ENCODE peak calls at places on chromosomes 2 and 18, in four cellular contexts. O is K562, A is HepG2, N is GM12878. V is an unnamed sample.
A peak's percentile ranks its signal among the peaks of the same experiment; 100 is the strongest.

GRCh38 chr2:120778244-120778643 is 42.6 kb downstream of the GLI2 start:
- DNase-seq in N (no peak), O (no peak), A (no peak), V (no peak)

GRCh38 chr18:657998-658946 is 819 bp downstream of the TYMS start:
- DNase-seq in N (peak; percentile 57), A (peak; percentile 92), O (peak; percentile 91), V (peak; percentile 90)

GRCh38 chr18:64876833-64877232 is 727.9 kb upstream of the LINC00305 start:
- DNase-seq in A (no peak), N (no peak), O (no peak), V (no peak)

GRCh38 chr2:233758849-233759248 is 1.2 kb upstream of the UGT1A1 start:
- DNase-seq in O (no peak), N (no peak), A (no peak), V (no peak)

GRCh38 chr2:170715062-170715931 is at the start of gene SP5:
- DNase-seq in N (no peak), A (peak; percentile 100), O (peak; percentile 93), V (peak; percentile 66)

GRCh38 chr2:181444654-181445053 is 12.5 kb upstream of the ITGA4 start:
- DNase-seq in N (no peak), O (no peak), A (no peak), V (no peak)

GRCh38 chr18:58699551-58699950 is 28.3 kb downstream of the MALT1 start:
- DNase-seq in O (no peak), A (no peak), N (no peak), V (no peak)

GRCh38 chr2:210399440-210400041 is 77.0 kb downstream of the LANCL1 start:
- DNase-seq in O (no peak), A (peak; percentile 19), N (no peak), V (no peak)

GRCh38 chr2:194486316-194486715 is 1170.7 kb upstream of the SLC39A10 start:
- DNase-seq in N (no peak), A (no peak), O (no peak), V (no peak)

GRCh38 chr18:5841518-5841917 is 53.8 kb downstream of the TMEM200C start:
- DNase-seq in A (no peak), O (no peak), N (no peak), V (no peak)

GRCh38 chr2:134136702-134137101 is 117.2 kb upstream of the MGAT5 start:
- DNase-seq in A (no peak), N (no peak), O (no peak), V (no peak)

GRCh38 chr2:98134601-98135000 is 47.6 kb downstream of the VWA3B start:
- DNase-seq in O (no peak), N (no peak), A (no peak), V (no peak)

GRCh38 chr2:156385242-156385641 is 50.9 kb upstream of the GPD2 start:
- DNase-seq in A (no peak), O (peak; percentile 32), N (no peak), V (no peak)

GRCh38 chr2:28161466-28161865 is 231.2 kb upstream of the FOSL2 start:
- DNase-seq in N (no peak), A (no peak), O (no peak), V (no peak)

GRCh38 chr2:98175811-98176210 is 88.8 kb downstream of the VWA3B start:
- DNase-seq in O (no peak), A (no peak), N (no peak), V (peak; percentile 50)

GRCh38 chr2:195575021-195575420 is 82.0 kb upstream of the SLC39A10 start:
- DNase-seq in A (no peak), O (no peak), N (no peak), V (no peak)

GRCh38 chr2:6828299-6828584 is 37.5 kb downstream of the CMPK2 start:
- DNase-seq in O (no peak), A (peak; percentile 26), N (no peak), V (no peak)

GRCh38 chr2:136246086-136246669 is 128.2 kb upstream of the CXCR4 start:
- DNase-seq in N (peak; percentile 60), A (peak; percentile 16), O (no peak), V (peak; percentile 42)

GRCh38 chr2:151178187-151178586 is 83.5 kb downstream of the RBM43 start:
- DNase-seq in A (no peak), N (no peak), O (no peak), V (no peak)

GRCh38 chr18:47749195-47749973 is 181.1 kb downstream of the SMAD2 start:
- DNase-seq in A (peak; percentile 27), O (peak; percentile 76), N (no peak), V (peak; percentile 83)

GRCh38 chr2:8546319-8547283 is 135.3 kb upstream of the ID2 start:
- DNase-seq in N (no peak), A (no peak), O (no peak), V (no peak)

GRCh38 chr2:196284901-196285589 is 113.7 kb upstream of the STK17B start:
- DNase-seq in O (no peak), A (no peak), N (no peak), V (no peak)

GRCh38 chr2:158412206-158412605 is 44.3 kb downstream of the CCDC148 start:
- DNase-seq in A (peak; percentile 50), N (no peak), O (no peak), V (no peak)

GRCh38 chr2:214465386-214466146 is 54.7 kb downstream of the VWC2L start:
- DNase-seq in N (no peak), O (no peak), A (peak; percentile 13), V (no peak)

GRCh38 chr2:233065954-233066470 is 5.9 kb downstream of the INPP5D start:
- DNase-seq in N (no peak), O (no peak), A (no peak), V (no peak)

GRCh38 chr18:42950732-42951131 is 164.8 kb downstream of the RIT2 start:
- DNase-seq in N (no peak), O (no peak), A (no peak), V (no peak)

GRCh38 chr2:10161961-10162441 is 39.5 kb downstream of the RRM2 start:
- DNase-seq in N (no peak), O (peak; percentile 15), A (no peak), V (no peak)

DNA sequence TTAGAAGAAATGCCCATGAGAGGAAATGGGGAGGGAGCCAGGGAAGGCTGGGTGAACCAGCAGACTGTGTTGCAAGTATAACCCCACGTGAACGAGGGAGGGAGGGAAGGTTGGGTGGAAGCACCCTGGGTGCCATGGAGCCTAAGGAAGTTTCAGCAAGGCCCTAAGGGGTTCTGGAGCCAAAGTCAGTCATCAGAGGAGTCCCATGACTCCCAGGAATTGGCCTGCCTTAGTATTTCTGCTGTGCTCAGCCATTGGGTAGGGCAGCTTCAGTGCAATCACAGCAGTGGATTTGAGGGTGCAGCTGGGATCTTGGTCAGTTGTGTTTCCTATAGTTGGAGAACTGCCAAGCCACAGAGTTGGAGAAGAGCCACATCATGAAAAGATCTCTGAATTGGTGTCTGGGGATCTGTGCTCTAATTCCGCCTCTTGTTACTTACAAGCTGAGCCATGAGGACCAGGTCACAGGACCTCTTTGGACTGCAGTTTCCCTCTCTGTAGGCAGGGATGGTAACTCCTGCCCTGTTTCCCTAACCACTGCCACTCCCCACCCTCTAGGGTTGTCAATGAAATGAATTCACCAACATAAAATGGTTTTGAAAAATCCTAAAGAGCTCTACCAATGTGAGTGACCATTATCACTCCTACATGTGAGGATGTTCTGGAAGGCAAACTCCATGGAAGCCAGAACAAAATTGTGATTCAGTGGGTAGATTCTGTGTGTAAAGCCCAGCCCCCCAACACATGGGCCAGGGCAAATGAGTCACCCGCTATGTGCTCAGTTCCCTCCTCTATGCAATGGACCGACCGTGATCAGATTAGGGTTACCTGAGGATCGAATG is 108.9 kb downstream of the CLIP4 start:
- DNase-seq in A (no peak), N (no peak), O (no peak), V (no peak)
- TF ChIP-seq ETV6 in A (no peak), N (no peak), O (no peak), V (no peak)

DNA sequence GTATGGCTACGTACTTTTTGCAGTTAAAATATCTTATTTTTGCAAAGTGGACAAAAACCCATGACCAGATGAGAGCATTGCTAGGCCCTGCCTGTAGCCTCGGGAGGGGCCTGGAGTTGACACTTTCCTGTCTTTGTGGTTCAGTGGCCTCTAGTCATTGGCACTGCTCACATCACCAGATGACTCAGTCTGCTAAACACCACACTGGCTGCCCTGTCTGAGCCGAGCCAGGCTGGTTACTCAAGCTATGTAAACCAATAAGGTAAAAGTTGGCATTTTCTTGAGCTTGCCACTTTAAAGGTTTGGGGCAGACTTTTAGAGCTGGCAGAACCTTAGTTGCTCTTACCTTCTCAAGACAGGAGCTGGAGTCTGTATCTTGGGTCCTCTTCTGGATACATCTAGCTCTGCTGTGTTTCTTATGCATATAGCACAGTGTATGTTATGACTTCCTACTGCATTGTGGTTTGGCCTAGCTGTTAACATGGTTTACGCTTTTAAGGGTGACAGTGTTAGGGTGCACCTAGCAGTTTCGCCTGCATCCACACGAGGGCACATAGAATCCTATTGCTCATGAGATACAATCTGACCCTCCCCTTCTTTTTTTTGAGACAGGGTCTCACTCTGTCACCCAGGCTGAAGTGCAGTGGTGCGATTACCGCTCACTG is 76.4 kb downstream of the AP1S3 start:
- DNase-seq in O (no peak), A (peak; percentile 77), N (peak; percentile 53), V (peak; percentile 25)
- TF ChIP-seq ETV6 in O (no peak), A (no peak), N (no peak), V (no peak)

DNA sequence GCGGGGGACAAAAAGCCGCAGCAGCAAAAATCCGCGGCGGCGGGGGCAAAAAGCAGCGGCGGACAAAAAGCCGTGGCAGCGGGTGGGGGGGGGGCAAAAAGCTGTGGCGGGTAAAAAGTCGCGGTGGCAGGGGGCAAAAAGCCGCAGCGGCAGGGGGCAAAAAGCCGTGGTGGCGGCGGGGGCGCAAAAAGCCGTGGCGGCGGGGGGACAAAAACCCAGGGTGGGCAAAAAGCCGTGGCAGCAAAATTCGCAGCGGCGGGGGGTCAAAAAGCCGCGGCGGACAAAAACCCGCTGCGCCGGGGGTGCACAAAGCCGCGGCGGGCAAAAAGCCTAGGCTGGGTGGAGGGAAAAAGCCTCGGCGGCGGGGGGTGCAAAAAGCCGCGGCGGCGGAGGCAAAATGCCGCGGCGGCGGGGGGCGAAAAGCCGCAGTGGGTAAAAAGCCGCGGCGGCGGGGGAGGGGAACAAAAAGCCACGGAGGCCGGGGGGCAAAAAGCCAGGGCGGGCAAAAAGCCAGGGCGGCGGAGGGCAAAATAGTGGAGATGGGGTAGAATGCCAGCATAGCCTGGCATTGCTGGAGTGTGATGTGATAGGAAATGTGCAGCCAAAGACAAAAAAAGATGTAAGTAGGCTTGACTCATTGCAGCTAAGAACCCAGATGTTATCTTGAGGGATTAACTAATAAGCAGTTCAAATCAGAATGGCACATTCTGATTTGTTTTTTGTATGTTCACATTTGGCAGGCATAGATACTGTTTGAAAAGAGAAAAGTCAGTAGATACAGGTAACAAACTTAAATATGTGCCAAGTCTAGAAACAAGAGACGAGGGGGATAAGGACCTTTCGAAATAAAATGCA is 1076.3 kb downstream of the RPIA start:
- DNase-seq in A (no peak), O (no peak), N (no peak), V (no peak)
- TF ChIP-seq ETV6 in A (no peak), O (no peak), N (no peak), V (no peak)

DNA sequence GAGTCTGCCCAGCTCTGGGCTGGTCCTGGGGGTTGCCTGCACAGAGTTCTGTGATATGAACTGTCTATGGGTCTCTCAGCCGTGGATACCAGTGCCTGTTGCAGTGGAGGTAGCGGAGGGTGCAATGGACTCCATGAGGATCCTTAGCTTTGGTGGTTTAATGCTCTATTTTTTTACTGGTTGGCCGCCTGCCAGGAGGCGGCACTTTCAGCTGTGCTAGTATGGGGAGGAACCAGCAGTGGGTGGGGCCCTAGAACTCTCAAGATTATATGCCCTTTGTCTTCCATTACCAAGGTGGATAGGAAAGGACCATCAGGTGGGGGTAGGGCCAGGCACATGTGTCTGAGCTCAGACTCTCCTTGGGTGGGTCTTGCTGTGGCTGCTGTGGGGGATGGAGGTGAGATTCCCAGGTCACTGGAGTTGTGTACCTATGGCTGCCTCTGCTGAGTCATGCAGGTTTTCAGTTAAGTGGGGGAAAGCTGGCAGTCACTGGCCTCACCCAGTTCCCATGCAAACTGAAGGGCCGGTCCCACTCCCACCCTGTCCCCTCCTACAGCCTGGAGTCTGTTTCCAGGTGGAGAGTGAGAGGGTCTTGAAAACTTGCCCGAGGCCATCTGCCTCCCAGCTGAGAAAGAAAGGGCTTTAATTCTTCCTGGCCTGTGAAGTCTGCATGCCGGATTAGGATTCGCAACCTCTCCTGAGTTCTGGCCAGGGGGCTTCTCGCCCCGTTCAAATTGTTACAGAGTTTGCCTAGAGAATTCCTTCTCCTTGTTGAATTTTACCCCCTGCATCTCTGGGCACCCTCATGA is 14.5 kb downstream of the KCNS3 start:
- DNase-seq in N (no peak), A (no peak), O (peak; percentile 26), V (peak; percentile 25)
- TF ChIP-seq ETV6 in N (no peak), A (no peak), O (no peak), V (no peak)

V was measured in WTC11.